ENCODE peak calls at places on chromosomes 16 and 17, in nine cellular contexts. One of them, this sample, is unnamed. For H3K4me1, the result is how much of the 10 kb centered on the place peaks cover.

GRCh38 chr16:85490971-85491771 is 122.0 kb upstream of the GSE1 start:
- DNase-seq in right lobe of liver: no peak
- DNase-seq in adrenal gland: no peak
- DNase-seq in spleen: no peak
- DNase-seq in heart left ventricle: no peak
- DNase-seq in testis: peak
- DNase-seq in prostate gland: no peak
- DNase-seq in gastrocnemius medialis: no peak
- DNase-seq in tibial nerve: no peak
- DNase-seq in this sample: no peak

GRCh38 chr16:27239906-27240655 is 28.5 kb downstream of the NSMCE1 start:
- DNase-seq in right lobe of liver: no peak
- DNase-seq in adrenal gland: no peak
- DNase-seq in spleen: no peak
- DNase-seq in heart left ventricle: no peak
- DNase-seq in testis: no peak
- DNase-seq in prostate gland: no peak
- DNase-seq in gastrocnemius medialis: no peak
- DNase-seq in tibial nerve: no peak
- DNase-seq in this sample: peak

GRCh38 chr16:1965610-1966009 is 984 bp upstream of the RPS2 start:
- DNase-seq in right lobe of liver: no peak
- DNase-seq in adrenal gland: no peak
- DNase-seq in spleen: no peak
- DNase-seq in heart left ventricle: no peak
- DNase-seq in testis: no peak
- DNase-seq in prostate gland: no peak
- DNase-seq in gastrocnemius medialis: no peak
- DNase-seq in tibial nerve: no peak
- DNase-seq in this sample: no peak

GRCh38 chr17:18932360-18933055 is 19.5 kb upstream of the SLC5A10 start:
- DNase-seq in right lobe of liver: no peak
- DNase-seq in adrenal gland: no peak
- DNase-seq in spleen: no peak
- DNase-seq in heart left ventricle: no peak
- DNase-seq in testis: no peak
- DNase-seq in prostate gland: no peak
- DNase-seq in gastrocnemius medialis: no peak
- DNase-seq in tibial nerve: no peak
- DNase-seq in this sample: no peak

GRCh38 chr16:12225816-12226480 is 249.4 kb downstream of the SNX29 start:
- DNase-seq in right lobe of liver: no peak
- DNase-seq in adrenal gland: no peak
- DNase-seq in spleen: no peak
- DNase-seq in heart left ventricle: no peak
- DNase-seq in testis: no peak
- DNase-seq in prostate gland: no peak
- DNase-seq in gastrocnemius medialis: no peak
- DNase-seq in tibial nerve: no peak
- DNase-seq in this sample: no peak

GRCh38 chr17:68595986-68596385 is 5.2 kb downstream of the FAM20A start:
- DNase-seq in right lobe of liver: no peak
- DNase-seq in adrenal gland: no peak
- DNase-seq in spleen: no peak
- DNase-seq in heart left ventricle: no peak
- DNase-seq in testis: no peak
- DNase-seq in prostate gland: no peak
- DNase-seq in gastrocnemius medialis: no peak
- DNase-seq in tibial nerve: no peak
- DNase-seq in this sample: no peak

GRCh38 chr17:80096531-80097306 is 4.7 kb upstream of the GAA start:
- DNase-seq in right lobe of liver: no peak
- DNase-seq in adrenal gland: no peak
- DNase-seq in spleen: peak
- DNase-seq in heart left ventricle: no peak
- DNase-seq in testis: no peak
- DNase-seq in prostate gland: no peak
- DNase-seq in gastrocnemius medialis: no peak
- DNase-seq in tibial nerve: no peak
- DNase-seq in this sample: no peak

GRCh38 chr17:82649501-82650261 is 1.4 kb upstream of the WDR45B start:
- DNase-seq in right lobe of liver: no peak
- DNase-seq in adrenal gland: no peak
- DNase-seq in spleen: peak
- DNase-seq in heart left ventricle: no peak
- DNase-seq in testis: no peak
- DNase-seq in prostate gland: no peak
- DNase-seq in gastrocnemius medialis: no peak
- DNase-seq in tibial nerve: no peak
- DNase-seq in this sample: no peak

GRCh38 chr16:84884311-84885023 is 64.7 kb downstream of the CRISPLD2 start:
- DNase-seq in right lobe of liver: no peak
- DNase-seq in adrenal gland: no peak
- DNase-seq in spleen: no peak
- DNase-seq in heart left ventricle: peak
- DNase-seq in testis: peak
- DNase-seq in prostate gland: peak
- DNase-seq in gastrocnemius medialis: no peak
- DNase-seq in tibial nerve: no peak
- DNase-seq in this sample: no peak

GRCh38 chr17:63701477-63702222 is 1.7 kb upstream of the LIMD2 start:
- DNase-seq in right lobe of liver: no peak
- DNase-seq in adrenal gland: peak
- DNase-seq in spleen: peak
- DNase-seq in heart left ventricle: no peak
- DNase-seq in testis: peak
- DNase-seq in prostate gland: no peak
- DNase-seq in gastrocnemius medialis: no peak
- DNase-seq in tibial nerve: no peak
- DNase-seq in this sample: no peak

GRCh38 chr17:31654936-31655335 is 204.1 kb downstream of the COPRS start:
- DNase-seq in right lobe of liver: no peak
- DNase-seq in adrenal gland: no peak
- DNase-seq in spleen: peak
- DNase-seq in heart left ventricle: peak
- DNase-seq in testis: no peak
- DNase-seq in prostate gland: no peak
- DNase-seq in gastrocnemius medialis: no peak
- DNase-seq in tibial nerve: no peak
- DNase-seq in this sample: peak

GRCh38 chr17:74502866-74503265 is 28.4 kb downstream of the CD300LB start:
- DNase-seq in right lobe of liver: no peak
- DNase-seq in adrenal gland: no peak
- DNase-seq in spleen: no peak
- DNase-seq in heart left ventricle: no peak
- DNase-seq in testis: no peak
- DNase-seq in prostate gland: no peak
- DNase-seq in gastrocnemius medialis: no peak
- DNase-seq in tibial nerve: no peak
- DNase-seq in this sample: peak

GRCh38 chr17:38620551-38621277 is 15.0 kb upstream of the SRCIN1 start:
- DNase-seq in right lobe of liver: no peak
- DNase-seq in adrenal gland: no peak
- DNase-seq in spleen: peak
- DNase-seq in heart left ventricle: no peak
- DNase-seq in testis: no peak
- DNase-seq in prostate gland: no peak
- DNase-seq in gastrocnemius medialis: no peak
- DNase-seq in tibial nerve: no peak
- DNase-seq in this sample: no peak

GRCh38 chr17:39740357-39741111 is 2.8 kb downstream of the GRB7 start:
- DNase-seq in right lobe of liver: no peak
- DNase-seq in adrenal gland: no peak
- DNase-seq in spleen: peak
- DNase-seq in heart left ventricle: no peak
- DNase-seq in testis: peak
- DNase-seq in prostate gland: peak
- DNase-seq in gastrocnemius medialis: no peak
- DNase-seq in tibial nerve: no peak
- DNase-seq in this sample: peak

GRCh38 chr17:61966201-61966600 is 38.4 kb upstream of the INTS2 start:
- DNase-seq in right lobe of liver: no peak
- DNase-seq in adrenal gland: no peak
- DNase-seq in spleen: no peak
- DNase-seq in heart left ventricle: no peak
- DNase-seq in testis: no peak
- DNase-seq in prostate gland: no peak
- DNase-seq in gastrocnemius medialis: no peak
- DNase-seq in tibial nerve: no peak
- DNase-seq in this sample: no peak

GRCh38 chr17:43661699-43662431 is at the start of gene MEOX1:
- DNase-seq in right lobe of liver: no peak
- DNase-seq in adrenal gland: no peak
- DNase-seq in spleen: no peak
- DNase-seq in heart left ventricle: peak
- DNase-seq in testis: no peak
- DNase-seq in prostate gland: no peak
- DNase-seq in gastrocnemius medialis: no peak
- DNase-seq in tibial nerve: no peak
- DNase-seq in this sample: no peak

GRCh38 chr16:3769013-3769412 is 51.7 kb upstream of the TRAP1 start:
- DNase-seq in right lobe of liver: no peak
- DNase-seq in adrenal gland: no peak
- DNase-seq in spleen: no peak
- DNase-seq in heart left ventricle: no peak
- DNase-seq in testis: no peak
- DNase-seq in prostate gland: no peak
- DNase-seq in gastrocnemius medialis: no peak
- DNase-seq in tibial nerve: no peak
- DNase-seq in this sample: no peak

GRCh38 chr16:89565506-89566372 is 5.3 kb downstream of the RPL13 start:
- DNase-seq in right lobe of liver: peak
- DNase-seq in adrenal gland: peak
- DNase-seq in spleen: peak
- DNase-seq in heart left ventricle: peak
- DNase-seq in testis: no peak
- DNase-seq in prostate gland: peak
- DNase-seq in gastrocnemius medialis: peak
- DNase-seq in tibial nerve: no peak
- DNase-seq in this sample: peak

GRCh38 chr17:66724581-66725341 is 110.2 kb upstream of the CACNG5 start:
- DNase-seq in right lobe of liver: no peak
- DNase-seq in adrenal gland: no peak
- DNase-seq in spleen: no peak
- DNase-seq in heart left ventricle: no peak
- DNase-seq in testis: peak
- DNase-seq in prostate gland: peak
- DNase-seq in gastrocnemius medialis: no peak
- DNase-seq in tibial nerve: no peak
- DNase-seq in this sample: no peak

GRCh38 chr17:19718613-19719364 is 2.4 kb upstream of the SLC47A2 start:
- DNase-seq in right lobe of liver: no peak
- DNase-seq in adrenal gland: peak
- DNase-seq in spleen: no peak
- DNase-seq in heart left ventricle: no peak
- DNase-seq in testis: no peak
- DNase-seq in prostate gland: no peak
- DNase-seq in gastrocnemius medialis: no peak
- DNase-seq in tibial nerve: no peak
- DNase-seq in this sample: no peak

DNA sequence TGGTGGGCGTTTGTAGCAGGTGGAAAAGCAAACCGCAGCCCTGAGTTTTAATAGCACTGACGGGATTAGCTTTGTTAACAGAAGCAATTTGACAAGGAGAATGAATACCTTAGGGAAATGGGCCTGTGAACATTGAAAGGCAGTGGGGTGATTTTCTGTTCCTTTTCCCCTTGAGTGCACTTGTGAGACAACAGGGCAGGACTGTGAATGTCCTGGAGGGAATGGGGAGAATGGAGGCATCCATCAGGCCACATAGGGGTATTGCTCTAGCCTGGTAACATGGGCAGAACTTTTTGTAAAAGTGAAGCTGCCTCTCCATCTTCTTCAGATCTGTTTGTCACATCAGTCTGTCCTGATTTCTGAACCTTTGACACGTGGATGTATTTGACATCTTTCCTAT is 26.2 kb downstream of the USP43 start:
- DNase-seq in right lobe of liver: no peak
- DNase-seq in adrenal gland: no peak
- DNase-seq in spleen: no peak
- DNase-seq in heart left ventricle: no peak
- DNase-seq in testis: no peak
- DNase-seq in prostate gland: no peak
- DNase-seq in gastrocnemius medialis: no peak
- DNase-seq in tibial nerve: no peak
- DNase-seq in this sample: no peak
- H3K27ac ChIP-seq in right lobe of liver: no peak
- H3K27ac ChIP-seq in adrenal gland: no peak
- H3K27ac ChIP-seq in spleen: no peak
- H3K27ac ChIP-seq in heart left ventricle: no peak
- H3K27ac ChIP-seq in testis: no peak
- H3K27ac ChIP-seq in prostate gland: no peak
- H3K27ac ChIP-seq in gastrocnemius medialis: no peak
- H3K27ac ChIP-seq in tibial nerve: no peak
- H3K27ac ChIP-seq in this sample: no peak

GRCh38 chr17:57860414-57860999 is 10.7 kb upstream of the MRPS23 start:
- DNase-seq in right lobe of liver: no peak
- DNase-seq in adrenal gland: no peak
- DNase-seq in spleen: no peak
- DNase-seq in heart left ventricle: peak
- DNase-seq in testis: no peak
- DNase-seq in prostate gland: no peak
- DNase-seq in gastrocnemius medialis: no peak
- DNase-seq in tibial nerve: no peak
- DNase-seq in this sample: no peak
- H3K4me1 ChIP-seq in right lobe of liver: under half
- H3K4me1 ChIP-seq in adrenal gland: under half
- H3K4me1 ChIP-seq in spleen: under half
- H3K4me1 ChIP-seq in heart left ventricle: under half
- H3K4me1 ChIP-seq in testis: under half
- H3K4me1 ChIP-seq in prostate gland: under half
- H3K4me1 ChIP-seq in gastrocnemius medialis: under half
- H3K4me1 ChIP-seq in tibial nerve: half or more
- H3K4me1 ChIP-seq in this sample: under half

GRCh38 chr17:42068979-42069378 is 18.6 kb upstream of the C17orf113 start:
- DNase-seq in right lobe of liver: no peak
- DNase-seq in adrenal gland: no peak
- DNase-seq in spleen: no peak
- DNase-seq in heart left ventricle: no peak
- DNase-seq in testis: no peak
- DNase-seq in prostate gland: no peak
- DNase-seq in gastrocnemius medialis: no peak
- DNase-seq in tibial nerve: no peak
- DNase-seq in this sample: no peak
- TF ChIP-seq POLR2A in right lobe of liver: no peak
- TF ChIP-seq POLR2A in adrenal gland: no peak
- TF ChIP-seq POLR2A in spleen: no peak
- TF ChIP-seq POLR2A in heart left ventricle: no peak
- TF ChIP-seq POLR2A in testis: no peak
- TF ChIP-seq POLR2A in prostate gland: no peak
- TF ChIP-seq POLR2A in gastrocnemius medialis: no peak
- TF ChIP-seq POLR2A in tibial nerve: no peak
- TF ChIP-seq POLR2A in this sample: no peak

DNA sequence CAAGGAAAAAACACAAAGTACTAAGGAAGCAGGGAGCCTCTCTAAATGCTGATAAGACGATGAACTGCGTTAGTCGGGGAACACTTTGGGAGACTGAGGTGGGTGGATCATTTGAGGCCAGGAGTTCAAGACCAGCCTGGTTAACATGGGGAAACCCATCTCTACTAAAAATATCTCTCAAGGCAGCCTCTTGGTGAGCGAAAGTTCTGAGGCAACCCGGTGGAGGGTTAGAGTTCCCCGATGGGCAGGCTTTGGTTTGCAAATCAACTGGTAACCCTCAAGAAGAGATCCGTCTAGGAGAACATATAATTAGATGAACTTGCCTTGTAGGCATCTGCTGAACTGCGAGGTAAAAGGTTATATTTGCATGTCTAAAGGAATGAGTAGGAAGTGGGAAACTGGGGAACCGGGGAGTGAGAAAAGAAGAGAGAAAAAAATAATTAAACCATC is 44.6 kb downstream of the WSB1 start:
- DNase-seq in right lobe of liver: no peak
- DNase-seq in adrenal gland: no peak
- DNase-seq in spleen: no peak
- DNase-seq in heart left ventricle: no peak
- DNase-seq in testis: no peak
- DNase-seq in prostate gland: no peak
- DNase-seq in gastrocnemius medialis: no peak
- DNase-seq in tibial nerve: no peak
- DNase-seq in this sample: no peak
- H3K27ac ChIP-seq in right lobe of liver: no peak
- H3K27ac ChIP-seq in adrenal gland: no peak
- H3K27ac ChIP-seq in spleen: no peak
- H3K27ac ChIP-seq in heart left ventricle: no peak
- H3K27ac ChIP-seq in testis: no peak
- H3K27ac ChIP-seq in prostate gland: no peak
- H3K27ac ChIP-seq in gastrocnemius medialis: no peak
- H3K27ac ChIP-seq in tibial nerve: no peak
- H3K27ac ChIP-seq in this sample: no peak

This sample was measured in breast epithelium.